ENCODE peak calls at places on chromosomes 7 and 10, in six cellular contexts. W, L, D, J, K and O are unnamed samples.

GRCh38 chr7:2757904-2758672 is 70.1 kb downstream of the AMZ1 start:
- DNase-seq in W (peak; percentile 99), L (no peak), D (no peak), J (no peak), K (peak; percentile 52), O (peak; percentile 72)

GRCh38 chr7:142884285-142884637 is 1.3 kb downstream of the TRPV6 start:
- DNase-seq in W (no peak), L (no peak), D (no peak), J (no peak), K (no peak), O (no peak)

GRCh38 chr10:88791924-88792323 is 10.6 kb upstream of the LIPM start:
- DNase-seq in W (peak; percentile 17), L (peak; percentile 8), D (no peak), J (no peak), K (no peak), O (no peak)

GRCh38 chr7:2701832-2702593 is 14.0 kb downstream of the AMZ1 start:
- DNase-seq in W (no peak), L (no peak), D (no peak), J (no peak), K (peak; percentile 74), O (no peak)

GRCh38 chr10:88473989-88474883 is 108.9 kb downstream of the RNLS start:
- DNase-seq in W (peak; percentile 27), L (no peak), D (peak; percentile 51), J (no peak), K (no peak), O (peak; percentile 63)

GRCh38 chr7:100863406-100863950 is 3.7 kb upstream of the TRIP6 start:
- DNase-seq in W (peak; percentile 74), L (no peak), D (no peak), J (no peak), K (no peak), O (no peak)

GRCh38 chr7:140829720-140830119 is 95.0 kb downstream of the BRAF start:
- DNase-seq in W (no peak), L (no peak), D (no peak), J (no peak), K (no peak), O (no peak)

GRCh38 chr7:99308461-99309074 is 17.1 kb upstream of the ARPC1A start:
- DNase-seq in W (peak; percentile 58), L (no peak), D (no peak), J (no peak), K (no peak), O (no peak)

GRCh38 chr7:28140964-28141363 is 39.6 kb downstream of the JAZF1 start:
- DNase-seq in W (no peak), L (no peak), D (no peak), J (no peak), K (no peak), O (no peak)

GRCh38 chr7:66883716-66884115 is 37.3 kb upstream of the TMEM248 start:
- DNase-seq in W (peak; percentile 74), L (no peak), D (no peak), J (no peak), K (no peak), O (no peak)

GRCh38 chr10:3239066-3239919 is 66.7 kb upstream of the PITRM1 start:
- DNase-seq in W (peak; percentile 53), L (peak; percentile 36), D (peak; percentile 79), J (peak; percentile 84), K (peak; percentile 72), O (peak; percentile 84)

GRCh38 chr10:101031796-101032636 is 982 bp downstream of the SFXN3 start:
- DNase-seq in W (peak; percentile 73), L (no peak), D (peak; percentile 91), J (peak; percentile 97), K (peak; percentile 80), O (peak; percentile 92)

GRCh38 chr7:150374472-150374871 is 4.7 kb upstream of the ZNF775 start:
- DNase-seq in W (no peak), L (no peak), D (no peak), J (no peak), K (no peak), O (peak; percentile 8)

GRCh38 chr7:49803812-49804211 is 30.4 kb downstream of the VWC2 start:
- DNase-seq in W (no peak), L (no peak), D (no peak), J (no peak), K (no peak), O (no peak)

GRCh38 chr7:143416565-143417149 is 8.0 kb upstream of the EPHA1 start:
- DNase-seq in W (peak; percentile 23), L (peak; percentile 54), D (no peak), J (no peak), K (no peak), O (no peak)

GRCh38 chr7:95213809-95214492 is 110.4 kb downstream of the PON1 start:
- DNase-seq in W (peak; percentile 97), L (no peak), D (no peak), J (no peak), K (peak; percentile 78), O (no peak)

GRCh38 chr10:49292565-49293207 is 6.3 kb upstream of the C10orf71 start:
- DNase-seq in W (no peak), L (no peak), D (no peak), J (no peak), K (no peak), O (no peak)

GRCh38 chr7:74424291-74424880 is 29.3 kb upstream of the GTF2IRD1 start:
- DNase-seq in W (no peak), L (no peak), D (no peak), J (no peak), K (no peak), O (no peak)

GRCh38 chr10:118286051-118286838 is 55.9 kb downstream of the FAM204A start:
- DNase-seq in W (no peak), L (no peak), D (no peak), J (no peak), K (no peak), O (no peak)

GRCh38 chr7:90605055-90605454 is 8.9 kb downstream of the CDK14 start:
- DNase-seq in W (no peak), L (no peak), D (no peak), J (no peak), K (peak; percentile 15), O (no peak)

GRCh38 chr7:128914566-128915151 is 4.2 kb upstream of the KCP start:
- DNase-seq in W (no peak), L (no peak), D (no peak), J (no peak), K (no peak), O (peak; percentile 59)

GRCh38 chr7:37323912-37324430 is 124.7 kb downstream of the ELMO1 start:
- DNase-seq in W (no peak), L (no peak), D (no peak), J (peak; percentile 24), K (no peak), O (no peak)

GRCh38 chr10:4247379-4247778 is 462.4 kb upstream of the KLF6 start:
- DNase-seq in W (no peak), L (no peak), D (no peak), J (no peak), K (no peak), O (no peak)
- H3K4me3 ChIP-seq in W (no peak overlapping the region), L (no peak overlapping the region), D (no peak overlapping the region), J (no peak overlapping the region), K (no peak overlapping the region), O (no peak overlapping the region)

GRCh38 chr7:158973440-158973839 is 117.1 kb downstream of the DYNC2I1 start:
- DNase-seq in W (no peak), L (no peak), D (no peak), J (peak; percentile 86), K (no peak), O (no peak)
- TF ChIP-seq CTCF in W (no peak), L (peak; percentile 19), D (peak; percentile 40), J (peak; percentile 18), K (no peak), O (peak; percentile 33)

DNA sequence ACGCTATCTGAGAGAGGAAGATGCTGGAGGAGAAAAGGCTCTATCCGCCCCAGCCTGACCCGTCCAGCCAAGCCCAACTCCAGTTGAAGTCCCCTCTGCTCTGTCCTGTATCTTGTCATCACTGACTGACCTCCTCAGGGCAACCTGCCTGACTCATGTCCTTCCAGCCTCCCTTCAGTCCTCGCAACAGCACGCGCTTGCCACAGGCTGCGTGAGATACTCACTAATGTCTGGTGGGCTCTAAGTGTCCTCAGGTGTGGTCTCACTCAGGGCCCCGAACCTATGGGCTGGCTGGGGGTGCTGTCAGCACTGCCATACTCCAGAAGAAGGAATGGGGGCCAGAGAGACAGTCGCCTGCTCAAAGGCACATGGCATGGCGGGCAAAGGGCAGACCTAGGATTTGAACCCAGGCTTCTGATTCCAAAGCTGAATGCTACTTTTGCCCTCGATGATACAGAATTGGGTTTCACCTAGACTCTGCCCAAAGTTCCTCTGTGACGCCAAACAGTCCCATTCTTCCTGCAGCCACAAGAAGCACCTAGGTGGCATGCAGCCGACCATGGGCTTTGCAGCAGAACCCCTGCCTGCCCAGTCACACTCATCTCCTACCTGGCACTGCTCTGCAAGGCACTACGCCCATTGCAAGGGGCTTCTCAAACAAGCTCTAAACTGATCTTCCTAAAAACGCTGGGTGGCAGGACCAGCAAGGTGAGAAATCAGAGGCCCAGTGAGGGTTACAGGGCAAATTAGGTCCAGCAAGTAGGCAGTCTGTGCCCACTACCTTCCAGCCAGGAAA is 8.5 kb downstream of the FAM53B start:
- DNase-seq in W (no peak), L (no peak), D (no peak), J (no peak), K (no peak), O (peak; percentile 46)
- H3K4me1 ChIP-seq in W (peaks cover 16% of the 10 kb centered on the region), L (peaks cover 74% of the 10 kb centered on the region), D (peaks cover 97% of the 10 kb centered on the region), J (peaks cover 93% of the 10 kb centered on the region), K (peaks cover 94% of the 10 kb centered on the region), O (peaks cover 78% of the 10 kb centered on the region)

DNA sequence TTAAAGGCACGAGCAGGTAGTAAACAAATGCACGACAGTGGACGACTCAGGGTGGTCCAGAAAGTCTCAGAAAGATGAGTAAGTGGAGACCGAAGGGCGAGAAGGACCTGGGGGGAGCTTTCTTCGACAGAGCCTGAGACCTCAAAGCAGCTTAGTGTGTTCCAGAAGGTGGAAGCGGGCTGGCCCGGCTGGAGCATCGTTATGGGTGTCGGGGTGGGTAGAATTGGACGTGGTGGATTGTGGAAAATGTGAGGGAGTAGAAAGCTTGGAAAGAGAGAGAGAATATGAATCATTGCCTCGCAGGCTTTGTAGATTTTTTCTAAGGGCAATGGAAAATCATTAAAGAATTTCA is 631 bp downstream of the MCM10 start:
- DNase-seq in W (peak; percentile 15), L (no peak), D (no peak), J (no peak), K (no peak), O (no peak)
- H3K4me3 ChIP-seq in W (peak overlapping the region; percentile 43), L (peak overlapping the region; percentile 80), D (no peak overlapping the region), J (peak overlapping the region; percentile 47), K (peak overlapping the region; percentile 64), O (peak overlapping the region; percentile 53)

GRCh38 chr7:70506463-70506862 is 625.5 kb upstream of the GALNT17 start:
- DNase-seq in W (no peak), L (peak; percentile 52), D (no peak), J (no peak), K (no peak), O (no peak)
- TF ChIP-seq CTCF in W (peak; percentile 6), L (peak; percentile 74), D (no peak), J (no peak), K (no peak), O (no peak)